ENCODE peak calls at places on chromosomes 2 and 18, in nine cellular contexts. X is skeletal muscle cell; P is NT2/D1; B is HCT116; L is right cardiac atrium; N is AG04449; W is fibroblast of lung; D is CD4-positive, CD25-positive, alpha-beta regulatory T cell; Q is GM23248. I is an unnamed sample.

GRCh38 chr18:54684786-54685185 is 93.7 kb downstream of the DYNAP start:
- DNase-seq in X (peak; percentile 63), P (no peak), B (no peak), L (peak; percentile 15), N (no peak), W (peak; percentile 72), D (no peak), Q (no peak), I (no peak)

GRCh38 chr2:46051103-46051502 is 246.1 kb upstream of the EPAS1 start:
- DNase-seq in X (no peak), P (no peak), B (no peak), L (no peak), N (no peak), W (no peak), D (no peak), Q (no peak), I (no peak)

GRCh38 chr2:96144481-96145027 is 686 bp downstream of the DUSP2 start:
- DNase-seq in X (no peak), P (no peak), B (no peak), L (no peak), N (no peak), W (no peak), D (peak; percentile 61), Q (no peak), I (no peak)

GRCh38 chr2:145910416-145910815 is 1390.5 kb upstream of the ZEB2 start:
- DNase-seq in X (no peak), P (no peak), B (no peak), L (no peak), N (no peak), W (no peak), D (no peak), Q (no peak), I (no peak)

GRCh38 chr18:50071393-50071792 is 123.6 kb downstream of the MYO5B start:
- DNase-seq in X (no peak), P (no peak), B (no peak), L (no peak), N (no peak), W (no peak), D (no peak), Q (no peak), I (no peak)

GRCh38 chr2:134493797-134494196 is 225.0 kb downstream of the TMEM163 start:
- DNase-seq in X (no peak), P (no peak), B (no peak), L (no peak), N (no peak), W (no peak), D (no peak), Q (no peak), I (no peak)

GRCh38 chr2:43152711-43153627 is 73.4 kb downstream of the ZFP36L2 start:
- DNase-seq in X (no peak), P (no peak), B (no peak), L (peak; percentile 53), N (no peak), W (no peak), D (no peak), Q (no peak), I (no peak)

GRCh38 chr18:35642802-35643201 is 61.3 kb downstream of the GALNT1 start:
- DNase-seq in X (no peak), P (no peak), B (no peak), L (no peak), N (no peak), W (peak; percentile 11), D (no peak), Q (no peak), I (no peak)

GRCh38 chr2:30255026-30255425 is 23.7 kb downstream of the LBH start:
- DNase-seq in X (no peak), P (no peak), B (no peak), L (no peak), N (no peak), W (no peak), D (no peak), Q (no peak), I (no peak)

GRCh38 chr2:222623756-222624309 is 32.1 kb downstream of the FARSB start:
- DNase-seq in X (no peak), P (no peak), B (no peak), L (no peak), N (no peak), W (no peak), D (no peak), Q (no peak), I (no peak)

GRCh38 chr2:45237850-45238542 is 228.7 kb upstream of the SIX2 start:
- DNase-seq in X (peak; percentile 99), P (no peak), B (peak; percentile 16), L (peak; percentile 47), N (peak; percentile 86), W (peak; percentile 97), D (no peak), Q (peak; percentile 97), I (peak; percentile 65)

GRCh38 chr2:156405586-156405985 is 30.6 kb upstream of the GPD2 start:
- DNase-seq in X (no peak), P (no peak), B (no peak), L (peak; percentile 32), N (no peak), W (no peak), D (no peak), Q (peak; percentile 79), I (peak; percentile 49)
- H3K4me3 ChIP-seq in X (no peak overlapping the region), P (no peak overlapping the region), B (no peak overlapping the region), L (no peak overlapping the region), N (no peak overlapping the region), W (no peak overlapping the region), D (no peak overlapping the region), Q (no peak overlapping the region), I (no peak overlapping the region)

GRCh38 chr2:64936809-64937208 is 52.4 kb upstream of the SLC1A4 start:
- DNase-seq in X (no peak), P (no peak), B (no peak), L (no peak), N (no peak), W (no peak), D (no peak), Q (no peak), I (no peak)
- H3K4me3 ChIP-seq in X (no peak overlapping the region), P (no peak overlapping the region), B (no peak overlapping the region), L (no peak overlapping the region), N (no peak overlapping the region), W (no peak overlapping the region), D (no peak overlapping the region), Q (no peak overlapping the region), I (no peak overlapping the region)

DNA sequence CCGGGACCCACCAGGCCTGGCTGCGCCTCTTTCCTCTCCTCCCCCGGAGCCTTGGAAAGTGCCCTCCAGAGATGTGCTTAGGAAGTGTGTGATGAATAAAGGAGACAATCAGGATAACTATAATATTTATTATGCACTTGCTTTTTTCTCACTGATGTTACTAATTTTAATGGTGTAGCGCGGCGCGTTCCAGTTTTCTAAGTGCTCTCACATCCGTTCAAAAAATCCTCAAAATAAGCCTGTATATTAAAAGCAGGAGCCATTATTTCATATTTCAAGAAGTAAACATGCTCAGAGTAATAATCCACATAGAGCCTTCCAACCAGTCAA is 929 bp upstream of the MPPE1 start:
- DNase-seq in X (no peak), P (no peak), B (no peak), L (no peak), N (no peak), W (no peak), D (peak; percentile 52), Q (no peak), I (no peak)
- H3K4me3 ChIP-seq in X (peak overlapping the region; percentile 76), P (peak overlapping the region; percentile 65), B (peak overlapping the region; percentile 77), L (peak overlapping the region; percentile 85), N (peak overlapping the region; percentile 84), W (peak overlapping the region; percentile 66), D (peak overlapping the region; percentile 78), Q (peak overlapping the region; percentile 86), I (peak overlapping the region; percentile 97)

DNA sequence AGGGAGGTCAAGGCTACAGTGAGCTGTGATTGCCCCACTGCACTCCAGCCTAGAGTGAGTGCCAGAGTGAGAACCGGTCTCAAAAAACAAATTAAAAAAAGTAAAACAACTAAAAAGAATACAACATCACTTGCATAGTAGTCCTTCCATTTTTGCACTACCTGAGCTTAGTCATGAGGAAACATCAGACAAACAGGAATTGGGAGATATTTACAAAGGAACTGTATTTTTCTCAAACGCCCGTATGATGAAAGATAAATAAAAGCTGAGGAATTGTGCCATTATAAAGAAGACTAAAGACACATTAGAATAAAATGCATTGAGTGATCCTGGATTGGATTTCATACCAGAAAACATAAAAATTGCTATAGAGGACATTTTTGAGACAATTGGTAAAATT is 50.0 kb upstream of the ATP8B1 start:
- DNase-seq in X (no peak), P (no peak), B (no peak), L (no peak), N (no peak), W (no peak), D (no peak), Q (no peak), I (no peak)
- H3K4me3 ChIP-seq in X (no peak overlapping the region), P (no peak overlapping the region), B (no peak overlapping the region), L (no peak overlapping the region), N (no peak overlapping the region), W (no peak overlapping the region), D (no peak overlapping the region), Q (no peak overlapping the region), I (no peak overlapping the region)

GRCh38 chr2:56534321-56534720 is 350.5 kb downstream of the CCDC85A start:
- DNase-seq in X (peak; percentile 38), P (no peak), B (no peak), L (no peak), N (no peak), W (peak; percentile 84), D (no peak), Q (peak; percentile 63), I (no peak)
- H3K4me3 ChIP-seq in X (no peak overlapping the region), P (no peak overlapping the region), B (no peak overlapping the region), L (no peak overlapping the region), N (no peak overlapping the region), W (no peak overlapping the region), D (no peak overlapping the region), Q (no peak overlapping the region), I (no peak overlapping the region)

GRCh38 chr2:86055314-86055713 is 50.4 kb downstream of the POLR1A start:
- DNase-seq in X (no peak), P (no peak), B (no peak), L (no peak), N (no peak), W (no peak), D (no peak), Q (no peak), I (peak; percentile 37)

GRCh38 chr2:86053166-86053565 is 52.5 kb downstream of the POLR1A start:
- DNase-seq in X (no peak), P (no peak), B (no peak), L (no peak), N (no peak), W (no peak), D (no peak), Q (no peak), I (no peak)

GRCh38 chr2:86052676-86053075 is 53.0 kb downstream of the POLR1A start:
- DNase-seq in X (no peak), P (no peak), B (no peak), L (no peak), N (no peak), W (no peak), D (no peak), Q (no peak), I (peak; percentile 72)

GRCh38 chr2:86054539-86055082 is 51.1 kb downstream of the POLR1A start:
- DNase-seq in X (no peak), P (no peak), B (no peak), L (no peak), N (peak; percentile 61), W (peak; percentile 60), D (no peak), Q (no peak), I (peak; percentile 50)

GRCh38 chr2:86056935-86057334 is 48.8 kb downstream of the POLR1A start:
- DNase-seq in X (no peak), P (no peak), B (no peak), L (no peak), N (no peak), W (peak; percentile 60), D (no peak), Q (peak; percentile 39), I (no peak)
- H3K4me3 ChIP-seq in X (no peak overlapping the region), P (no peak overlapping the region), B (no peak overlapping the region), L (no peak overlapping the region), N (no peak overlapping the region), W (no peak overlapping the region), D (no peak overlapping the region), Q (no peak overlapping the region), I (no peak overlapping the region)

I was measured in aorta.